ENCODE peak calls at places on chromosome 14, in four cellular contexts. F, O, R and M are unnamed samples.

GRCh38 chr14:34911209-34912150 is 36.3 kb upstream of the BAZ1A start:
- DNase-seq in F (no peak), O (no peak), R (no peak), M (no peak)

GRCh38 chr14:64569108-64570045 is 19.6 kb downstream of the PPP1R36 start:
- DNase-seq in F (no peak), O (no peak), R (peak; percentile 82), M (peak; percentile 88)

GRCh38 chr14:24339284-24340151 is at the start of gene RIPK3:
- DNase-seq in F (no peak), O (peak; percentile 89), R (no peak), M (peak; percentile 84)

GRCh38 chr14:65826946-65827345 is 414.4 kb downstream of the FUT8 start:
- DNase-seq in F (no peak), O (no peak), R (no peak), M (no peak)

GRCh38 chr14:104405566-104406226 is 173.9 kb upstream of the C14orf180 start:
- DNase-seq in F (no peak), O (no peak), R (no peak), M (no peak)

GRCh38 chr14:49783394-49784010 is 15.5 kb downstream of the KLHDC2 start:
- DNase-seq in F (no peak), O (no peak), R (no peak), M (no peak)

GRCh38 chr14:42804146-42804545 is 1197.5 kb downstream of the LRFN5 start:
- DNase-seq in F (no peak), O (no peak), R (no peak), M (no peak)

GRCh38 chr14:61774861-61775260 is 12.6 kb downstream of the SNAPC1 start:
- DNase-seq in F (no peak), O (no peak), R (no peak), M (no peak)

GRCh38 chr14:50619569-50620141 is 48.5 kb downstream of the SAV1 start:
- DNase-seq in F (no peak), O (no peak), R (peak; percentile 55), M (no peak)

GRCh38 chr14:53034036-53034435 is 83.2 kb upstream of the FERMT2 start:
- DNase-seq in F (no peak), O (no peak), R (no peak), M (no peak)

GRCh38 chr14:53034688-53035087 is 83.8 kb upstream of the FERMT2 start:
- DNase-seq in F (no peak), O (no peak), R (no peak), M (no peak)

GRCh38 chr14:53035336-53035735 is 84.5 kb upstream of the FERMT2 start:
- DNase-seq in F (no peak), O (no peak), R (no peak), M (no peak)

GRCh38 chr14:53037016-53037415 is 86.2 kb upstream of the FERMT2 start:
- DNase-seq in F (no peak), O (no peak), R (no peak), M (no peak)

GRCh38 chr14:53035796-53036195 is 84.9 kb upstream of the FERMT2 start:
- DNase-seq in F (no peak), O (no peak), R (no peak), M (no peak)
- H3K4me1 ChIP-seq in F (peaks cover 8% of the 10 kb centered on the region), O (no peaks in the 10 kb centered on the region), R (peaks cover 15% of the 10 kb centered on the region), M (no peaks in the 10 kb centered on the region)

GRCh38 chr14:102570334-102570995 is 22.0 kb upstream of the RCOR1 start:
- DNase-seq in F (no peak), O (no peak), R (no peak), M (no peak)

GRCh38 chr14:102571043-102571442 is 21.4 kb upstream of the RCOR1 start:
- DNase-seq in F (no peak), O (no peak), R (no peak), M (no peak)

GRCh38 chr14:102565331-102565887 is 27.0 kb upstream of the RCOR1 start:
- DNase-seq in F (no peak), O (no peak), R (no peak), M (no peak)

GRCh38 chr14:102565959-102566358 is 26.5 kb upstream of the RCOR1 start:
- DNase-seq in F (no peak), O (no peak), R (no peak), M (no peak)

DNA sequence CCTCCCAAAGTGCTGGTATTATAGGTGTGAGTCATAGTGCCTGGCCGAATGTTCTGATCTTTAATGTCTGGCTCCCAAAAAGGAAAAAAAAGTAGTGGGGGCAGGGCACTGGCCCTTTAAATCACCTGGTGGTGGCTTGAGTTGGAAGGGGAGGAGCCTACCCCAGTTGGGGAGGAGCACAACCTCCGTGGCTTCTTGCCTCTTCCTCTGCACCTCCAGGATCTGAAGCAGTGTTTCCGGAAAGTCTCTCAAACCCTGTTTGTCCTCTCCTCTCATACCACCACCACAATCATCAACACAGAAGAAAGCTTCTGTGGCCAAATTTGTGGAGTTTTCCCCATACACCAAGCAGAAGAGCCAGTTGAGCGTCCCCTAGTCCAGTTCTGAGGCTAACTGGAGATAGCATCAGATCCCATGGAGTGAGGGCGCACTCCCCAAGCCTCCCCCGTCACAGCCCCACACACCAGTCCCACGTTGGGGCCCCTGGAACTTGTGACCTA is 24.3 kb upstream of the RCOR1 start:
- DNase-seq in F (no peak), O (peak; percentile 65), R (peak; percentile 50), M (no peak)
- H3K4me3 ChIP-seq in F (no peak overlapping the region), O (no peak overlapping the region), R (peak overlapping the region; percentile 17), M (peak overlapping the region; percentile 25)

GRCh38 chr14:68343534-68344093 is 449.3 kb downstream of the ZFP36L1 start:
- DNase-seq in F (no peak), O (no peak), R (no peak), M (no peak)
- TF ChIP-seq CTCF in F (no peak), O (no peak), R (no peak), M (no peak)

DNA sequence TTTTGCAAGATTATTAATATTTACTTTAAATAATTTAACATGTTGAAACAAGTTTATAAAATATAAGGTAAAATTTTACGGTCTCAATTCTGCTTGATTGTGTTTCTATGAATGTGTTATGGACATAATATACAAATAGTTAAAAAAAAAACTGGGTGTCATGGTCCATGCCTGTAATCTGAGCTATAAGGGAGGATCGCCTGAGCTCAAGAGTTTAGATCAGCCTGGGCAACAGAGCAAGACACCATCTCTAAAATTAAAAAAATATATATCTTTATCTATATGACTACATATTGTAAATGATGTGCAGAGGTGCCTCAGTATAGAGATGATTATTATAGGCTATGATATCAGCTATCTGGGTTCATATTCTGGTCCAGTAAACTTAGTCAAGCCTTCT is 9.9 kb downstream of the PAPOLA start:
- DNase-seq in F (no peak), O (no peak), R (no peak), M (no peak)
- H3K4me1 ChIP-seq in F (peaks cover 35% of the 10 kb centered on the region), O (peaks cover 30% of the 10 kb centered on the region), R (peaks cover 79% of the 10 kb centered on the region), M (peaks cover 8% of the 10 kb centered on the region)

DNA sequence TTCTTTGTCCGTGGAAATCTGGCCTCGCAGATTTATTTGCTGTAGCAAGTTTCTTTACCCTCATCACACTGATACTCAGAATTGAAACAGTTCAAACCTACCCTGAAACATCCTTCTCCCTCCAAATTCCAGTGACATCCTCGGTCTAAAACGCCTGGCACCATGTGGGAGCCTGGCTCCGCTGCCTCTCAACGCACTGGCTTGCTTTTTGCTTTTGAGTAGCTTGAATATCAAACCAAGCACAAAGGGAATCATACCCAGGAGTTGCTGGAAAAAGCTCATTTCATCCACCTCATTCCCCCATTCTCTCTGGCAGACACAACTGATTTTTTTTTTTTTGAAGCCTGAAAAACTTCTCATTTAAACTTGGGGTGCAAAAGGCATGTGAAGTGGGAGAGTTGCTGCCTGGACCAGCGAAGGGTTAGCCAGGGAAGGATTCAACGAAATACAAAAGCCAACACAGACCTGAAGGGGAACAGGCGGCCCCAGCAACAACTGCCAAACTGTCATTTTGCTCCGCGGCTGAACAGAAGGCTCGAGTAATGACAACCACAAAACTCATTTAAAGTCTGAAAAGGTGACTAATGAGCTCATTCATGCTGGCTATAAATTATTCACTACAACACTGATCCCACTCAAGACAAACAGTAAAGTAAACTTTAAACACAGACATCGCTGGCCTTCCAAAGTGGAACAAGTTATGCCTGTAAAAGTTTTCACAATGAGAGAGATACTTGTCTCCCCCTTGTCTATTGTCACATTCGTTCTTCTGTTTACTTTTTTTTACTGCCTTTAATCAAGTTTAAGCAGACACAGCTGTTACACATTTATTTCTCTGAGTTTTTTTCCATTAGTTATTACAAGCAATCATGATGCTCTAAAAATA is 12.4 kb upstream of the FOXN3 start:
- DNase-seq in F (no peak), O (peak; percentile 39), R (no peak), M (no peak)
- H3K4me3 ChIP-seq in F (peak overlapping the region; percentile 29), O (no peak overlapping the region), R (no peak overlapping the region), M (peak overlapping the region; percentile 30)

GRCh38 chr14:94051115-94051514 is 25.0 kb downstream of the OTUB2 start:
- DNase-seq in F (no peak), O (peak; percentile 61), R (peak; percentile 41), M (no peak)
- TF ChIP-seq CTCF in F (peak; percentile 53), O (peak; percentile 15), R (peak; percentile 46), M (peak; percentile 32)